ENCODE peak calls at places on chromosomes 6 and 20, in four cellular contexts. Y is kidney tubule cell, M is GM10248, X is A549. Q is an unnamed sample.

GRCh38 chr6:88177961-88178464 is 11.9 kb upstream of the CNR1 start:
- DNase-seq in Y (peak; percentile 42), M (peak; percentile 53), X (no peak), Q (no peak)

GRCh38 chr6:166487148-166487547 is 99.3 kb downstream of the RAMACL start:
- DNase-seq in Y (no peak), M (no peak), X (no peak), Q (no peak)

GRCh38 chr6:40931927-40932326 is 107.1 kb downstream of the UNC5CL start:
- DNase-seq in Y (peak; percentile 51), M (no peak), X (no peak), Q (no peak)

GRCh38 chr6:73942581-73942980 is 246.6 kb downstream of the CD109 start:
- DNase-seq in Y (peak; percentile 88), M (no peak), X (no peak), Q (no peak)

GRCh38 chr20:31972481-31973386 is 4.8 kb downstream of the XKR7 start:
- DNase-seq in Y (peak; percentile 93), M (no peak), X (no peak), Q (no peak)

GRCh38 chr6:109455161-109455501 is 441 bp downstream of the MICAL1 start:
- DNase-seq in Y (no peak), M (peak; percentile 52), X (no peak), Q (no peak)

GRCh38 chr6:27753668-27754407 is 158.4 kb downstream of the OR2B2 start:
- DNase-seq in Y (peak; percentile 89), M (peak; percentile 71), X (peak; percentile 70), Q (peak; percentile 87)

GRCh38 chr6:150897400-150897943 is 32.0 kb downstream of the MTHFD1L start:
- DNase-seq in Y (no peak), M (peak; percentile 33), X (no peak), Q (no peak)

GRCh38 chr6:35302604-35303218 is 5.1 kb downstream of the DEF6 start:
- DNase-seq in Y (peak; percentile 39), M (peak; percentile 82), X (no peak), Q (no peak)

GRCh38 chr6:53023323-53023722 is 28.2 kb upstream of the GSTA4 start:
- DNase-seq in Y (no peak), M (no peak), X (no peak), Q (no peak)

GRCh38 chr6:25832670-25833069 is 818 bp upstream of the SLC17A1 start:
- DNase-seq in Y (no peak), M (no peak), X (no peak), Q (no peak)

GRCh38 chr6:152050451-152051195 is 243.1 kb downstream of the ESR1 start:
- DNase-seq in Y (no peak), M (no peak), X (no peak), Q (no peak)

GRCh38 chr20:4041748-4042411 is 26.5 kb upstream of the RNF24 start:
- DNase-seq in Y (peak; percentile 98), M (no peak), X (peak; percentile 81), Q (peak; percentile 96)

GRCh38 chr6:144234399-144234798 is 50.7 kb upstream of the UTRN start:
- DNase-seq in Y (no peak), M (no peak), X (no peak), Q (no peak)

GRCh38 chr6:13924949-13925881 is at the start of gene RNF182:
- DNase-seq in Y (peak; percentile 21), M (peak; percentile 72), X (no peak), Q (no peak)

GRCh38 chr6:29632789-29633531 is at the start of gene GABBR1:
- DNase-seq in Y (peak; percentile 87), M (peak; percentile 93), X (peak; percentile 86), Q (peak; percentile 89)

GRCh38 chr6:167543602-167544506 is 219.0 kb downstream of the TTLL2 start:
- DNase-seq in Y (no peak), M (no peak), X (no peak), Q (no peak)

GRCh38 chr6:3427740-3428085 is 29.1 kb downstream of the SLC22A23 start:
- DNase-seq in Y (peak; percentile 47), M (no peak), X (no peak), Q (no peak)

GRCh38 chr6:56856036-56856580 is 98.8 kb upstream of the BEND6 start:
- DNase-seq in Y (no peak), M (no peak), X (no peak), Q (no peak)

GRCh38 chr6:52189974-52190373 is 3.8 kb downstream of the IL17A start:
- DNase-seq in Y (no peak), M (no peak), X (no peak), Q (no peak)

GRCh38 chr6:170024940-170025339 is 265.9 kb downstream of the DLL1 start:
- DNase-seq in Y (no peak), M (no peak), X (no peak), Q (no peak)

GRCh38 chr6:85494551-85495337 is 44.9 kb downstream of the NT5E start:
- DNase-seq in Y (no peak), M (no peak), X (no peak), Q (no peak)

GRCh38 chr6:45990162-45990561 is 25.5 kb downstream of the CLIC5 start:
- DNase-seq in Y (no peak), M (no peak), X (no peak), Q (no peak)

GRCh38 chr6:3540253-3540820 is 83.5 kb upstream of the SLC22A23 start:
- DNase-seq in Y (no peak), M (no peak), X (no peak), Q (no peak)

GRCh38 chr6:46325561-46326525 is 155.1 kb upstream of the ENPP5 start:
- DNase-seq in Y (peak; percentile 75), M (no peak), X (no peak), Q (no peak)

GRCh38 chr6:29760328-29760727 is 37.1 kb downstream of the HLA-F start:
- DNase-seq in Y (no peak), M (no peak), X (no peak), Q (no peak)

GRCh38 chr20:25033250-25033940 is 24.5 kb downstream of the ACSS1 start:
- DNase-seq in Y (no peak), M (no peak), X (no peak), Q (no peak)

GRCh38 chr6:37783025-37783825 is 36.3 kb upstream of the ZFAND3 start:
- DNase-seq in Y (peak; percentile 45), M (peak; percentile 49), X (no peak), Q (no peak)

GRCh38 chr6:139436521-139437348 is 62.3 kb upstream of the CITED2 start:
- DNase-seq in Y (peak; percentile 92), M (no peak), X (no peak), Q (peak; percentile 50)

Q was measured in RWPE2.